ENCODE peak calls at places on chromosomes 16 and 17, in nine cellular contexts. M, R, S, H, T, K, X, F and U are unnamed samples.

GRCh38 chr17:27573971-27574525 is 56.9 kb upstream of the LGALS9 start:
- DNase-seq in F (no peak), R (no peak), H (no peak), S (no peak), X (no peak), T (no peak), K (no peak), M (no peak), U (no peak)

GRCh38 chr16:82882982-82883863 is 256.5 kb downstream of the CDH13 start:
- DNase-seq in X (no peak), R (peak), S (no peak), H (no peak), F (no peak), T (no peak), M (no peak), K (no peak), U (no peak)

GRCh38 chr16:66165879-66166278 is 200.6 kb upstream of the CDH5 start:
- DNase-seq in F (no peak), T (no peak), K (no peak), S (no peak), R (no peak), M (no peak), X (no peak), H (no peak), U (no peak)

GRCh38 chr16:83810906-83811305 is 3.1 kb downstream of the HSBP1 start:
- DNase-seq in T (no peak), F (no peak), H (no peak), M (no peak), S (no peak), X (no peak), K (no peak), R (no peak), U (no peak)

GRCh38 chr17:68431661-68432071 is 25.6 kb downstream of the WIPI1 start:
- DNase-seq in R (peak), M (no peak), F (peak), T (peak), H (no peak), K (no peak), X (peak), S (no peak), U (no peak)

GRCh38 chr17:77375526-77375916 is 234.8 kb downstream of the SEC14L1 start:
- DNase-seq in M (no peak), F (no peak), R (no peak), K (no peak), T (no peak), H (no peak), S (no peak), X (no peak), U (no peak)

GRCh38 chr16:8937803-8938202 is 25.9 kb downstream of the USP7 start:
- DNase-seq in F (no peak), R (no peak), M (no peak), T (no peak), K (no peak), H (no peak), S (no peak), X (no peak), U (no peak)

GRCh38 chr17:50593321-50593720 is 32.8 kb downstream of the CACNA1G start:
- DNase-seq in X (no peak), R (no peak), T (peak), K (no peak), M (no peak), S (no peak), H (no peak), F (no peak), U (peak)

GRCh38 chr16:12288537-12289174 is 312.1 kb downstream of the SNX29 start:
- DNase-seq in M (no peak), X (no peak), S (no peak), H (no peak), K (no peak), R (no peak), T (no peak), F (no peak), U (no peak)

GRCh38 chr16:68737046-68737729 is at the start of gene CDH1:
- DNase-seq in K (no peak), H (peak), T (peak), S (no peak), X (peak), F (no peak), M (no peak), R (no peak), U (peak)

GRCh38 chr17:81404557-81405165 is 9.4 kb downstream of the BAHCC1 start:
- DNase-seq in M (no peak), H (no peak), K (no peak), F (no peak), S (no peak), R (peak), T (peak), X (no peak), U (peak)

GRCh38 chr16:89536886-89537548 is 23.5 kb upstream of the RPL13 start:
- DNase-seq in M (no peak), R (no peak), S (no peak), X (no peak), K (no peak), F (no peak), H (no peak), T (no peak), U (no peak)

GRCh38 chr16:16032271-16032979 is 83.0 kb downstream of the ABCC1 start:
- DNase-seq in X (no peak), T (no peak), R (no peak), F (no peak), H (no peak), K (no peak), M (no peak), S (no peak), U (no peak)

GRCh38 chr17:50471009-50471905 is 2.6 kb upstream of the CHAD start:
- DNase-seq in K (no peak), F (no peak), H (no peak), T (no peak), R (no peak), M (no peak), S (no peak), X (no peak), U (no peak)

GRCh38 chr17:20063665-20064648 is 54.8 kb downstream of the SPECC1 start:
- DNase-seq in M (peak), R (no peak), K (peak), F (no peak), T (no peak), X (peak), H (no peak), S (no peak), U (no peak)

GRCh38 chr16:26668026-26668425 is 398.7 kb upstream of the C16orf82 start:
- DNase-seq in S (no peak), H (no peak), F (no peak), R (no peak), X (no peak), K (no peak), T (no peak), M (no peak), U (no peak)

GRCh38 chr17:71970312-71970711 is 150.5 kb upstream of the SOX9 start:
- DNase-seq in R (no peak), T (no peak), K (no peak), X (no peak), M (no peak), H (no peak), S (no peak), F (no peak), U (no peak)